ENCODE peak calls at places on chromosome 9, in four cellular contexts. U, B, I and S are unnamed samples.

GRCh38 chr9:21465859-21466518 is 16.1 kb downstream of the IFNE start:
- DNase-seq in U (no peak), I (no peak), B (peak), S (peak)

GRCh38 chr9:114126247-114127060 is 27.4 kb upstream of the KIF12 start:
- DNase-seq in I (no peak), U (no peak), B (no peak), S (no peak)

GRCh38 chr9:86407022-86407421 is 52.8 kb upstream of the TUT7 start:
- DNase-seq in U (no peak), B (no peak), I (no peak), S (no peak)

GRCh38 chr9:137648396-137648795 is 29.6 kb downstream of the EHMT1 start:
- DNase-seq in I (no peak), U (no peak), B (no peak), S (no peak)

GRCh38 chr9:83062653-83063527 is at the start of gene RASEF:
- DNase-seq in U (no peak), B (peak), I (no peak), S (peak)

GRCh38 chr9:100428871-100429654 is 2.1 kb downstream of the MSANTD3 start:
- DNase-seq in B (no peak), I (no peak), U (no peak), S (no peak)

GRCh38 chr9:126419475-126419874 is 92.8 kb downstream of the MVB12B start:
- DNase-seq in U (no peak), I (no peak), B (no peak), S (no peak)

GRCh38 chr9:28024616-28025147 is 451.4 kb upstream of the C9orf72 start:
- DNase-seq in B (no peak), I (no peak), U (no peak), S (no peak)

GRCh38 chr9:120344230-120344629 is 235.7 kb downstream of the CDK5RAP2 start:
- DNase-seq in B (no peak), U (no peak), I (no peak), S (no peak)

GRCh38 chr9:18743976-18744375 is 270.0 kb downstream of the ADAMTSL1 start:
- DNase-seq in I (no peak), B (no peak), U (no peak), S (no peak)

GRCh38 chr9:137234055-137234697 is 3.5 kb downstream of the SLC34A3 start:
- DNase-seq in I (no peak), U (no peak), B (no peak), S (no peak)

GRCh38 chr9:121860744-121861143 is 209.3 kb downstream of the DAB2IP start:
- DNase-seq in I (no peak), U (no peak), B (no peak), S (no peak)

GRCh38 chr9:108467653-108468324 is 388.0 kb downstream of the ACTL7B start:
- DNase-seq in B (no peak), I (no peak), U (no peak), S (no peak)

GRCh38 chr9:13568851-13569618 is 289.5 kb upstream of the MPDZ start:
- DNase-seq in I (no peak), B (peak), U (no peak), S (peak)

GRCh38 chr9:123860603-123861002 is 69.3 kb downstream of the DENND1A start:
- DNase-seq in U (no peak), B (no peak), I (no peak), S (peak)